ENCODE peak calls at places on chromosomes 3 and 15, in eight cellular contexts. H is HTR-8/SVneo; C is activated CD4-positive, alpha-beta T cell treated with anti-CD3 and anti-CD28 coated beads, Interleukin-2, amount 10 ng/mL, durations not matched to agents 7 days and 5 days; B is T-helper 1 cell; Z is NCI-H1417 treated with DMSO at 0.1 percent for 48 hours; F is WERI-Rb-1; Y is NCI-H774; M is RPMI8226. W is an unnamed sample.

GRCh38 chr3:72462611-72463011 is 385.6 kb downstream of the SHQ1 start:
- DNase-seq in H (no peak), C (no peak), B (no peak), Z (no peak), F (peak), Y (no peak), M (no peak), W (no peak)

GRCh38 chr15:68560501-68561113 is 18.2 kb upstream of the CORO2B start:
- DNase-seq in H (no peak), C (no peak), B (no peak), Z (no peak), F (peak), Y (no peak), M (no peak), W (no peak)

GRCh38 chr15:42511010-42511396 is 15.6 kb downstream of the SNAP23 start:
- DNase-seq in H (no peak), C (no peak), B (no peak), Z (no peak), F (no peak), Y (no peak), M (no peak), W (no peak)

GRCh38 chr3:71560665-71561064 is 22.9 kb downstream of the FOXP1 start:
- DNase-seq in H (no peak), C (no peak), B (no peak), Z (no peak), F (no peak), Y (no peak), M (no peak), W (no peak)

GRCh38 chr15:85762039-85762755 is 32.5 kb downstream of the KLHL25 start:
- DNase-seq in H (no peak), C (no peak), B (no peak), Z (no peak), F (no peak), Y (no peak), M (no peak), W (no peak)

GRCh38 chr15:68220967-68221366 is 8.6 kb downstream of the CLN6 start:
- DNase-seq in H (no peak), C (no peak), B (no peak), Z (no peak), F (no peak), Y (no peak), M (no peak), W (no peak)

GRCh38 chr3:36677331-36678007 is 86.9 kb downstream of the DCLK3 start:
- DNase-seq in H (no peak), C (no peak), B (peak), Z (no peak), F (no peak), Y (no peak), M (no peak), W (no peak)

GRCh38 chr15:71364117-71364584 is 248.9 kb downstream of the THSD4 start:
- DNase-seq in H (peak), C (no peak), B (no peak), Z (peak), F (peak), Y (no peak), M (peak), W (no peak)

GRCh38 chr3:119184808-119185690 is 11.7 kb downstream of the UPK1B start:
- DNase-seq in H (peak), C (no peak), B (no peak), Z (no peak), F (no peak), Y (no peak), M (no peak), W (no peak)

GRCh38 chr3:50652709-50653108 is 22.0 kb upstream of the DOCK3 start:
- DNase-seq in H (peak), C (peak), B (peak), Z (no peak), F (peak), Y (no peak), M (peak), W (no peak)

GRCh38 chr3:100144255-100144866 is 30.1 kb upstream of the FILIP1L start:
- DNase-seq in H (no peak), C (peak), B (peak), Z (no peak), F (no peak), Y (no peak), M (no peak), W (no peak)

GRCh38 chr3:86958534-86958933 is 32.4 kb downstream of the VGLL3 start:
- DNase-seq in H (no peak), C (no peak), B (no peak), Z (no peak), F (no peak), Y (no peak), M (no peak), W (no peak)